ENCODE peak calls at places on chromosome X, in nine cellular contexts. G, F, S, P, U, X, V, W and Z are unnamed samples.

GRCh38 chrX:38959736-38960534 is 158.7 kb downstream of the MID1IP1 start:
- DNase-seq in P (no peak), V (no peak), G (no peak), F (peak), X (no peak), W (no peak), S (no peak), U (no peak), Z (peak)

GRCh38 chrX:3697220-3697684 is 16.2 kb downstream of the PRKX start:
- DNase-seq in V (no peak), G (no peak), X (no peak), P (no peak), F (no peak), U (peak), W (no peak), S (no peak), Z (no peak)

GRCh38 chrX:115251458-115252233 is 17.8 kb upstream of the LRCH2 start:
- DNase-seq in P (no peak), U (no peak), W (no peak), X (no peak), S (no peak), G (no peak), F (no peak), V (no peak), Z (no peak)

GRCh38 chrX:2464677-2465166 is 36.1 kb downstream of the DHRSX start:
- DNase-seq in W (no peak), G (no peak), P (no peak), F (no peak), S (no peak), U (no peak), V (no peak), X (no peak), Z (no peak)

GRCh38 chrX:806586-806985 is 176.0 kb downstream of the SHOX start:
- DNase-seq in V (no peak), P (no peak), U (no peak), G (no peak), F (no peak), X (no peak), W (no peak), S (no peak), Z (no peak)

GRCh38 chrX:37455381-37455780 is 106.2 kb downstream of the PRRG1 start:
- DNase-seq in V (no peak), P (no peak), S (no peak), G (no peak), F (no peak), W (peak), X (no peak), U (no peak), Z (no peak)

GRCh38 chrX:133434197-133434820 is 19.0 kb upstream of the GPC4 start:
- DNase-seq in F (no peak), S (no peak), X (no peak), U (no peak), V (no peak), W (no peak), P (no peak), G (no peak), Z (no peak)

GRCh38 chrX:20531667-20532066 is 265.0 kb upstream of the RPS6KA3 start:
- DNase-seq in F (no peak), V (no peak), X (no peak), S (no peak), P (no peak), W (no peak), U (no peak), G (no peak), Z (peak)

GRCh38 chrX:148459343-148459742 is 41.1 kb upstream of the AFF2 start:
- DNase-seq in X (no peak), G (no peak), W (no peak), V (no peak), U (no peak), P (no peak), F (no peak), S (no peak), Z (no peak)

GRCh38 chrX:74656079-74656745 is 41.8 kb upstream of the RLIM start:
- DNase-seq in V (no peak), U (peak), W (peak), X (no peak), G (no peak), F (no peak), S (no peak), P (no peak), Z (no peak)

GRCh38 chrX:117973175-117974075 is 143.2 kb downstream of the KLHL13 start:
- DNase-seq in V (no peak), X (no peak), P (no peak), S (no peak), U (no peak), F (no peak), W (no peak), G (no peak), Z (no peak)

GRCh38 chrX:45472968-45473367 is 272.3 kb upstream of the DIPK2B start:
- DNase-seq in P (no peak), G (no peak), W (no peak), S (no peak), U (peak), X (no peak), V (no peak), F (no peak), Z (peak)

GRCh38 chrX:32597777-32598176 is 613.6 kb downstream of the DMD start:
- DNase-seq in S (no peak), V (no peak), W (no peak), G (no peak), P (no peak), U (no peak), X (no peak), F (no peak), Z (no peak)

GRCh38 chrX:20989361-20989760 is 384.9 kb upstream of the CNKSR2 start:
- DNase-seq in P (no peak), W (no peak), X (no peak), G (no peak), F (no peak), V (no peak), S (no peak), U (no peak), Z (peak)

GRCh38 chrX:136528645-136529315 is 3.2 kb upstream of the VGLL1 start:
- DNase-seq in S (no peak), F (no peak), W (no peak), G (no peak), U (no peak), V (no peak), X (no peak), P (no peak), Z (peak)

GRCh38 chrX:7926914-7927258 is 327 bp downstream of the PNPLA4 start:
- DNase-seq in W (no peak), P (no peak), V (no peak), X (no peak), F (no peak), G (no peak), U (no peak), S (no peak), Z (no peak)

GRCh38 chrX:121802881-121803412 is 755.5 kb downstream of the GLUD2 start:
- DNase-seq in V (no peak), X (no peak), U (no peak), G (no peak), F (no peak), W (no peak), S (no peak), P (no peak), Z (no peak)

GRCh38 chrX:389021-389441 is 2.3 kb upstream of the PPP2R3B start:
- DNase-seq in F (no peak), G (no peak), X (no peak), S (no peak), V (no peak), U (no peak), P (no peak), W (no peak), Z (no peak)

GRCh38 chrX:140509468-140510305 is 4.8 kb upstream of the SOX3 start:
- DNase-seq in X (no peak), V (no peak), U (no peak), G (no peak), W (no peak), P (no peak), S (no peak), F (no peak), Z (no peak)

GRCh38 chrX:120111611-120112010 is 4.1 kb downstream of the RHOXF1 start:
- DNase-seq in S (no peak), F (no peak), P (no peak), V (no peak), G (no peak), X (no peak), W (no peak), U (no peak), Z (peak)

GRCh38 chrX:46733226-46733625 is 25.7 kb downstream of the SLC9A7 start:
- DNase-seq in S (no peak), W (no peak), P (no peak), V (no peak), G (no peak), U (no peak), X (no peak), F (no peak), Z (no peak)

GRCh38 chrX:25207803-25208202 is 192.0 kb upstream of the ARX start:
- DNase-seq in U (no peak), W (no peak), S (no peak), X (no peak), G (no peak), V (no peak), F (no peak), P (no peak), Z (no peak)

GRCh38 chrX:138908577-138908976 is 197.1 kb upstream of the FGF13 start:
- DNase-seq in V (no peak), G (no peak), F (no peak), S (no peak), W (no peak), P (no peak), X (no peak), U (no peak), Z (peak)

GRCh38 chrX:17375631-17376380 is 806 bp downstream of the NHS start:
- DNase-seq in F (no peak), X (no peak), G (no peak), P (no peak), U (no peak), S (no peak), W (peak), V (no peak), Z (peak)

GRCh38 chrX:150421816-150422215 is 58.7 kb downstream of the MAMLD1 start:
- DNase-seq in U (peak), F (peak), G (peak), V (no peak), X (no peak), S (no peak), W (peak), P (no peak), Z (peak)

GRCh38 chrX:39688576-39689373 is 409.0 kb downstream of the BCOR start:
- DNase-seq in W (peak), U (no peak), S (peak), V (peak), F (peak), P (peak), G (no peak), X (no peak), Z (no peak)

GRCh38 chrX:25084446-25084845 is 68.7 kb upstream of the ARX start:
- DNase-seq in G (no peak), X (no peak), W (no peak), V (no peak), U (no peak), P (no peak), S (no peak), F (no peak), Z (no peak)

GRCh38 chrX:42495139-42495538 is 282.8 kb downstream of the PPP1R2C start:
- DNase-seq in X (no peak), W (no peak), F (no peak), G (no peak), V (no peak), S (no peak), U (no peak), P (no peak), Z (no peak)

GRCh38 chrX:121671649-121672048 is 624.2 kb downstream of the GLUD2 start:
- DNase-seq in V (no peak), X (no peak), P (no peak), W (no peak), U (no peak), S (no peak), F (no peak), G (no peak), Z (no peak)

GRCh38 chrX:80354966-80355465 is 65.2 kb upstream of the TENT5D start:
- DNase-seq in V (no peak), F (no peak), P (no peak), U (no peak), G (no peak), W (no peak), S (peak), X (no peak), Z (no peak)

GRCh38 chrX:6644411-6644810 is 109.5 kb upstream of the VCX3A start:
- DNase-seq in G (no peak), V (no peak), X (no peak), U (no peak), W (no peak), S (no peak), P (no peak), F (no peak), Z (no peak)

GRCh38 chrX:100928660-100929613 is at the start of gene XKRX:
- DNase-seq in F (peak), X (peak), G (no peak), V (peak), U (peak), W (peak), P (peak), S (peak), Z (peak)

GRCh38 chrX:102517331-102517730 is 792 bp upstream of the TMSB15A start:
- DNase-seq in W (peak), P (peak), S (peak), U (no peak), F (no peak), V (no peak), G (no peak), X (no peak), Z (peak)

GRCh38 chrX:39900788-39901170 is 197.0 kb downstream of the BCOR start:
- DNase-seq in S (no peak), P (no peak), F (no peak), W (peak), X (no peak), U (no peak), G (no peak), V (no peak), Z (peak)